ENCODE peak calls at places on chromosomes 6 and 20, in seven cellular contexts. J, L, U, Z, Y, G and T are unnamed samples.

GRCh38 chr6:87572031-87572430 is 17.8 kb downstream of the RARS2 start:
- DNase-seq in L (no peak), G (no peak), Y (no peak), J (no peak), Z (no peak), U (no peak), T (no peak)

GRCh38 chr6:45454008-45454911 is 76.5 kb upstream of the SUPT3H start:
- DNase-seq in U (no peak), G (no peak), Y (no peak), Z (no peak), L (no peak), J (peak; percentile 11), T (peak; percentile 27)

GRCh38 chr20:33796907-33797544 is 14.1 kb upstream of the CHMP4B start:
- DNase-seq in Z (no peak), J (no peak), Y (no peak), G (no peak), L (no peak), U (no peak), T (no peak)

GRCh38 chr20:5859611-5860010 is 90.7 kb downstream of the TRMT6 start:
- DNase-seq in Z (no peak), L (no peak), Y (no peak), U (no peak), G (no peak), J (no peak), T (no peak)

GRCh38 chr6:82988904-82989303 is 76.7 kb downstream of the UBE3D start:
- DNase-seq in Z (no peak), G (no peak), Y (no peak), L (no peak), U (no peak), J (no peak), T (no peak)

GRCh38 chr6:160900031-160900430 is 91.5 kb upstream of the MAP3K4 start:
- DNase-seq in G (no peak), J (no peak), U (no peak), Y (no peak), L (no peak), Z (no peak), T (no peak)

GRCh38 chr6:1856381-1856780 is 246.7 kb downstream of the FOXC1 start:
- DNase-seq in U (no peak), Y (no peak), L (no peak), Z (peak; percentile 16), J (no peak), G (no peak), T (no peak)

GRCh38 chr6:30463651-30464618 is 25.4 kb upstream of the HLA-E start:
- DNase-seq in J (no peak), L (peak; percentile 51), U (peak; percentile 70), Z (no peak), G (peak; percentile 71), Y (peak; percentile 89), T (no peak)

GRCh38 chr6:148523051-148523450 is 180.4 kb downstream of the SASH1 start:
- DNase-seq in L (no peak), Y (no peak), U (no peak), Z (no peak), G (no peak), J (no peak), T (no peak)

GRCh38 chr6:108635505-108636226 is 74.9 kb downstream of the FOXO3 start:
- DNase-seq in Z (no peak), L (peak; percentile 11), J (no peak), U (no peak), G (peak; percentile 61), Y (no peak), T (no peak)

GRCh38 chr6:152671146-152671545 is 26.6 kb upstream of the MYCT1 start:
- DNase-seq in Y (no peak), U (no peak), J (no peak), Z (no peak), L (no peak), G (no peak), T (no peak)